ENCODE peak calls at places on chromosomes 6 and 20, in four cellular contexts. V, W, N and T are unnamed samples.
A peak's percentile ranks its signal among the peaks of the same experiment; 100 is the strongest.

GRCh38 chr6:134589512-134589911 is 271.6 kb upstream of the SGK1 start:
- DNase-seq in V (peak; percentile 100), W (peak; percentile 99), N (no peak), T (no peak)

GRCh38 chr20:59725476-59726119 is 121.3 kb downstream of the PHACTR3 start:
- DNase-seq in V (no peak), W (no peak), N (no peak), T (no peak)

GRCh38 chr6:31877125-31877650 is 1.6 kb downstream of the SLC44A4 start:
- DNase-seq in V (no peak), W (no peak), N (no peak), T (no peak)

GRCh38 chr6:122491915-122492537 is 20.4 kb upstream of the SERINC1 start:
- DNase-seq in V (peak; percentile 67), W (peak; percentile 63), N (peak; percentile 55), T (peak; percentile 88)

GRCh38 chr6:157216570-157216969 is 106.7 kb downstream of the TMEM242 start:
- DNase-seq in V (no peak), W (no peak), N (no peak), T (no peak)

GRCh38 chr6:111976169-111976568 is 77.7 kb upstream of the CCN6 start:
- DNase-seq in V (no peak), W (no peak), N (no peak), T (no peak)

GRCh38 chr6:166202321-166202733 is 34.7 kb upstream of the TBXT start:
- DNase-seq in V (no peak), W (no peak), N (no peak), T (peak; percentile 97)

GRCh38 chr20:9203081-9203447 is 134.2 kb downstream of the PLCB4 start:
- DNase-seq in V (peak; percentile 48), W (no peak), N (no peak), T (no peak)

GRCh38 chr6:87820343-87820984 is 118.4 kb upstream of the AKIRIN2 start:
- DNase-seq in V (no peak), W (no peak), N (no peak), T (no peak)

GRCh38 chr20:4961746-4962145 is 39.6 kb downstream of the SLC23A2 start:
- DNase-seq in V (peak; percentile 97), W (no peak), N (no peak), T (no peak)

GRCh38 chr20:41275181-41275793 is 42.2 kb downstream of the ZHX3 start:
- DNase-seq in V (peak; percentile 73), W (peak; percentile 80), N (no peak), T (no peak)

GRCh38 chr6:11207199-11207968 is 25.1 kb downstream of the NEDD9 start:
- DNase-seq in V (peak; percentile 100), W (peak; percentile 100), N (peak; percentile 82), T (no peak)

GRCh38 chr6:152310371-152310954 is 326.7 kb downstream of the SYNE1 start:
- DNase-seq in V (no peak), W (no peak), N (no peak), T (no peak)

GRCh38 chr6:170370413-170370812 is 63.9 kb downstream of the FAM120B start:
- DNase-seq in V (no peak), W (peak; percentile 25), N (no peak), T (no peak)

GRCh38 chr6:13431059-13431656 is 56.2 kb downstream of the GFOD1 start:
- DNase-seq in V (no peak), W (no peak), N (no peak), T (no peak)

GRCh38 chr6:21005816-21006553 is 471.7 kb downstream of the CDKAL1 start:
- DNase-seq in V (peak; percentile 94), W (peak; percentile 95), N (no peak), T (no peak)

GRCh38 chr6:138188278-138188923 is 26.7 kb downstream of the ARFGEF3 start:
- DNase-seq in V (no peak), W (peak; percentile 86), N (no peak), T (no peak)

GRCh38 chr6:6270948-6271347 is 49.5 kb downstream of the F13A1 start:
- DNase-seq in V (no peak), W (no peak), N (no peak), T (no peak)

GRCh38 chr6:158042245-158042798 is 60.7 kb downstream of the SYNJ2 start:
- DNase-seq in V (peak; percentile 93), W (peak; percentile 82), N (no peak), T (no peak)

GRCh38 chr20:32062776-32063170 is 10.7 kb downstream of the HCK start:
- DNase-seq in V (no peak), W (no peak), N (peak; percentile 88), T (peak; percentile 55)

GRCh38 chr6:14799928-14800327 is 445.9 kb upstream of the JARID2 start:
- DNase-seq in V (peak; percentile 81), W (peak; percentile 85), N (peak; percentile 63), T (peak; percentile 68)

GRCh38 chr20:31653573-31653972 is 15.9 kb downstream of the COX4I2 start:
- DNase-seq in V (no peak), W (no peak), N (no peak), T (no peak)

GRCh38 chr20:52823303-52823702 is 148.9 kb upstream of the TSHZ2 start:
- DNase-seq in V (no peak), W (peak; percentile 6), N (no peak), T (no peak)

GRCh38 chr20:12924126-12924525 is 84.6 kb upstream of the SPTLC3 start:
- DNase-seq in V (no peak), W (no peak), N (no peak), T (no peak)

GRCh38 chr6:169271158-169271936 is 17.7 kb upstream of the THBS2 start:
- DNase-seq in V (no peak), W (no peak), N (no peak), T (peak; percentile 29)

GRCh38 chr6:17096076-17096475 is 5.8 kb upstream of the STMND1 start:
- DNase-seq in V (no peak), W (no peak), N (no peak), T (no peak)

GRCh38 chr6:11819486-11819885 is 40.9 kb upstream of the ADTRP start:
- DNase-seq in V (no peak), W (no peak), N (no peak), T (no peak)

GRCh38 chr6:91669904-91670295 is 1083.0 kb upstream of the MAP3K7 start:
- DNase-seq in V (no peak), W (no peak), N (no peak), T (no peak)

GRCh38 chr20:43565758-43566104 is 6.9 kb downstream of the SGK2 start:
- DNase-seq in V (no peak), W (no peak), N (no peak), T (no peak)

GRCh38 chr6:112429226-112429625 is 82.1 kb downstream of the RFPL4B start:
- DNase-seq in V (peak; percentile 53), W (no peak), N (no peak), T (no peak)

GRCh38 chr6:169859978-169860703 is 108.7 kb downstream of the ERMARD start:
- DNase-seq in V (no peak), W (no peak), N (no peak), T (peak; percentile 56)

GRCh38 chr6:169145991-169146501 is 107.6 kb downstream of the THBS2 start:
- DNase-seq in V (peak; percentile 59), W (no peak), N (no peak), T (no peak)

GRCh38 chr20:4493386-4493785 is 228.3 kb upstream of the PRND start:
- DNase-seq in V (no peak), W (no peak), N (no peak), T (no peak)

GRCh38 chr20:45444050-45444449 is 25.5 kb upstream of the WFDC2 start:
- DNase-seq in V (no peak), W (no peak), N (no peak), T (no peak)

GRCh38 chr20:43667341-43668132 is 623 bp downstream of the MYBL2 start:
- DNase-seq in V (no peak), W (no peak), N (no peak), T (peak; percentile 78)

GRCh38 chr20:62666736-62667529 is 24.6 kb downstream of the SLCO4A1 start:
- DNase-seq in V (peak; percentile 20), W (no peak), N (peak; percentile 82), T (no peak)

GRCh38 chr20:62665826-62666735 is 23.8 kb downstream of the SLCO4A1 start:
- DNase-seq in V (no peak), W (no peak), N (no peak), T (no peak)

GRCh38 chr20:62670156-62670555 is 27.9 kb downstream of the SLCO4A1 start:
- DNase-seq in V (no peak), W (no peak), N (no peak), T (no peak)

GRCh38 chr20:62668441-62669027 is 26.2 kb downstream of the SLCO4A1 start:
- DNase-seq in V (peak; percentile 74), W (peak; percentile 53), N (peak; percentile 55), T (peak; percentile 57)

GRCh38 chr20:62667530-62668440 is 25.5 kb downstream of the SLCO4A1 start:
- DNase-seq in V (no peak), W (no peak), N (no peak), T (no peak)
- H3K36me3 ChIP-seq in V (no peaks in the 10 kb centered on the region), W (no peaks in the 10 kb centered on the region), N (no peaks in the 10 kb centered on the region), T (no peaks in the 10 kb centered on the region)

GRCh38 chr6:144153260-144153659 is 2.9 kb downstream of the STX11 start:
- DNase-seq in V (no peak), W (no peak), N (peak; percentile 45), T (no peak)
- H3K4me3 ChIP-seq in V (no peak overlapping the region), W (no peak overlapping the region), N (peak overlapping the region; percentile 73), T (no peak overlapping the region)

GRCh38 chr20:15895560-15896084 is 677.6 kb downstream of the KIF16B start:
- DNase-seq in V (no peak), W (no peak), N (no peak), T (no peak)
- H3K36me3 ChIP-seq in V (no peaks in the 10 kb centered on the region), W (no peaks in the 10 kb centered on the region), N (no peaks in the 10 kb centered on the region), T (peaks cover 37% of the 10 kb centered on the region)

GRCh38 chr6:73452107-73452461 is at the start of gene CGAS:
- DNase-seq in V (peak; percentile 62), W (peak; percentile 31), N (peak; percentile 93), T (peak; percentile 85)
- H3K4me3 ChIP-seq in V (peak within 1 kb of the TSS; percentile 54), W (peak within 1 kb of the TSS; percentile 44), N (peak within 1 kb of the TSS; percentile 90), T (peak within 1 kb of the TSS; percentile 81)

GRCh38 chr6:36180126-36180525 is 16.4 kb upstream of the BRPF3 start:
- DNase-seq in V (no peak), W (no peak), N (no peak), T (no peak)
- H3K36me3 ChIP-seq in V (no peaks in the 10 kb centered on the region), W (no peaks in the 10 kb centered on the region), N (no peaks in the 10 kb centered on the region), T (no peaks in the 10 kb centered on the region)

GRCh38 chr6:27753668-27754407 is 158.4 kb downstream of the OR2B2 start:
- DNase-seq in V (peak; percentile 76), W (peak; percentile 79), N (peak; percentile 76), T (peak; percentile 91)
- H3K4me3 ChIP-seq in V (peak overlapping the region; percentile 58), W (peak overlapping the region; percentile 55), N (peak overlapping the region; percentile 76), T (peak overlapping the region; percentile 84)

DNA sequence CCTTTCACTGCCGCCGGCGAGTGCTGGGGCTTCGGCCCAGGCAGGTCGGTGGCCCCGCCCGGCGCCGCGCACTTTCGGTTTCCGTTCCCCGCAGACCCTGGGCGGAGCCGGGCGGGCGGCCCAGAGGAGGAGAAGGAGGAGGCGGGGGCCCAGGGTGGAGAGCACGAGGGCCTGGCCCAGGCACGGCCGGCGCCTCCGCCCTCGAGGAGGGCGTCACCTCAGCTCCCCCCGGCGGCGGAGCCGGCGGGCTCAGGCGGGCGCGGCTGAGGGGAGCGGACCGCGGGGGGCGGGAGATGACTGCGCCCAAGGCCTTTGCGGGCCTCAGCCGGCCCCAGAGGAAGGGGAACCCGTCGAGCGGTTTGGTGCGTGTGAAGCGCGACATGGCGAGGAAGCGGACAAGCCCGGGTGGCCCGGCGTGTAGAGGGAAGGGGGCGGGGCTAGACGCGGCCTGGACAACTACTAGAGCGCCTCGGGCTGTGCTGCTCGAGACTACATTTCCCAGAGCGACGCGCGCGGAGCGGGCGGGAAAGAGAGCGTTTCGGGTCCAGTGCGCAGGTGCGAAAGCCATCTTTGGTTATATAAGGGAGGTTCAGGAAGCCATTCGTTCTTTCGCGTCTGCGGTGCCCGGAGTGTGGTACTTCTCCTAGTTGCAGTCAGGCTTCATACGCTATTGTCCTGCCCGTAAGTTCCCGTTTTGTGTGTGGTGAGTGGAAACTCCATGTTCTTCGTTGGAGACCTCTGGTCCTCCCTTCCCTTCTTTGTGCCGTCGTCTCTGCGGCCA is at the start of gene ZNFX1:
- DNase-seq in V (peak; percentile 96), W (peak; percentile 86), N (peak; percentile 99), T (peak; percentile 99)
- H3K36me3 ChIP-seq in V (peaks cover 55% of the 10 kb centered on the region), W (peaks cover 43% of the 10 kb centered on the region), N (peaks cover 9% of the 10 kb centered on the region), T (peaks cover 62% of the 10 kb centered on the region)